ENCODE peak calls at places on chromosomes 3 and 15, in ten cellular contexts. One of them, this sample, is unnamed.

GRCh38 chr3:146125946-146126345 is 35.0 kb downstream of the PLOD2 start:
- DNase-seq in lower lobe of right lung: no peak
- DNase-seq in psoas muscle: no peak
- DNase-seq in H7: no peak
- DNase-seq in HS-5: peak; percentile 89
- DNase-seq in GM13977: no peak
- DNase-seq in progenitor cell of endocrine pancreas: no peak
- DNase-seq in iris pigment epithelial cell: peak; percentile 97
- DNase-seq in activated naive CD8-positive, alpha-beta T cell treated with anti-CD3 and anti-CD28 coated beads, Interleukin-2, amount 10 ng/mL, durations not matched to agents 7 days and 5 days: no peak
- DNase-seq in fibroblast of lung: peak; percentile 96
- DNase-seq in this sample: no peak

GRCh38 chr15:87850916-87851315 is 405.6 kb downstream of the NTRK3 start:
- DNase-seq in lower lobe of right lung: no peak
- DNase-seq in psoas muscle: no peak
- DNase-seq in H7: no peak
- DNase-seq in HS-5: no peak
- DNase-seq in GM13977: no peak
- DNase-seq in progenitor cell of endocrine pancreas: no peak
- DNase-seq in iris pigment epithelial cell: peak; percentile 9
- DNase-seq in activated naive CD8-positive, alpha-beta T cell treated with anti-CD3 and anti-CD28 coated beads, Interleukin-2, amount 10 ng/mL, durations not matched to agents 7 days and 5 days: no peak
- DNase-seq in fibroblast of lung: peak; percentile 85
- DNase-seq in this sample: no peak

GRCh38 chr3:31066999-31067398 is 172.5 kb upstream of the GADL1 start:
- DNase-seq in lower lobe of right lung: no peak
- DNase-seq in psoas muscle: no peak
- DNase-seq in H7: no peak
- DNase-seq in HS-5: peak; percentile 82
- DNase-seq in GM13977: no peak
- DNase-seq in progenitor cell of endocrine pancreas: no peak
- DNase-seq in iris pigment epithelial cell: peak; percentile 97
- DNase-seq in activated naive CD8-positive, alpha-beta T cell treated with anti-CD3 and anti-CD28 coated beads, Interleukin-2, amount 10 ng/mL, durations not matched to agents 7 days and 5 days: no peak
- DNase-seq in fibroblast of lung: peak; percentile 99
- DNase-seq in this sample: no peak

GRCh38 chr3:43320288-43320687 is 33.9 kb downstream of the SNRK start:
- DNase-seq in lower lobe of right lung: no peak
- DNase-seq in psoas muscle: no peak
- DNase-seq in H7: no peak
- DNase-seq in HS-5: no peak
- DNase-seq in GM13977: no peak
- DNase-seq in progenitor cell of endocrine pancreas: no peak
- DNase-seq in iris pigment epithelial cell: no peak
- DNase-seq in activated naive CD8-positive, alpha-beta T cell treated with anti-CD3 and anti-CD28 coated beads, Interleukin-2, amount 10 ng/mL, durations not matched to agents 7 days and 5 days: no peak
- DNase-seq in fibroblast of lung: no peak
- DNase-seq in this sample: no peak

GRCh38 chr3:141383555-141384129 is 15.3 kb downstream of the ZBTB38 start:
- DNase-seq in lower lobe of right lung: no peak
- DNase-seq in psoas muscle: no peak
- DNase-seq in H7: no peak
- DNase-seq in HS-5: no peak
- DNase-seq in GM13977: no peak
- DNase-seq in progenitor cell of endocrine pancreas: no peak
- DNase-seq in iris pigment epithelial cell: no peak
- DNase-seq in activated naive CD8-positive, alpha-beta T cell treated with anti-CD3 and anti-CD28 coated beads, Interleukin-2, amount 10 ng/mL, durations not matched to agents 7 days and 5 days: no peak
- DNase-seq in fibroblast of lung: peak; percentile 59
- DNase-seq in this sample: no peak

GRCh38 chr15:82625136-82625535 is 22.0 kb downstream of the CPEB1 start:
- DNase-seq in lower lobe of right lung: no peak
- DNase-seq in psoas muscle: no peak
- DNase-seq in H7: no peak
- DNase-seq in HS-5: no peak
- DNase-seq in GM13977: no peak
- DNase-seq in progenitor cell of endocrine pancreas: no peak
- DNase-seq in iris pigment epithelial cell: no peak
- DNase-seq in activated naive CD8-positive, alpha-beta T cell treated with anti-CD3 and anti-CD28 coated beads, Interleukin-2, amount 10 ng/mL, durations not matched to agents 7 days and 5 days: no peak
- DNase-seq in fibroblast of lung: peak; percentile 64
- DNase-seq in this sample: no peak

GRCh38 chr15:86751116-86751515 is 671.4 kb downstream of the AGBL1 start:
- DNase-seq in lower lobe of right lung: no peak
- DNase-seq in psoas muscle: no peak
- DNase-seq in H7: no peak
- DNase-seq in HS-5: no peak
- DNase-seq in GM13977: no peak
- DNase-seq in progenitor cell of endocrine pancreas: no peak
- DNase-seq in iris pigment epithelial cell: no peak
- DNase-seq in activated naive CD8-positive, alpha-beta T cell treated with anti-CD3 and anti-CD28 coated beads, Interleukin-2, amount 10 ng/mL, durations not matched to agents 7 days and 5 days: no peak
- DNase-seq in fibroblast of lung: no peak
- DNase-seq in this sample: no peak

GRCh38 chr3:60890226-60890625 is 361.0 kb downstream of the FHIT start:
- DNase-seq in lower lobe of right lung: no peak
- DNase-seq in psoas muscle: no peak
- DNase-seq in H7: no peak
- DNase-seq in HS-5: no peak
- DNase-seq in GM13977: no peak
- DNase-seq in progenitor cell of endocrine pancreas: no peak
- DNase-seq in iris pigment epithelial cell: no peak
- DNase-seq in activated naive CD8-positive, alpha-beta T cell treated with anti-CD3 and anti-CD28 coated beads, Interleukin-2, amount 10 ng/mL, durations not matched to agents 7 days and 5 days: no peak
- DNase-seq in fibroblast of lung: no peak
- DNase-seq in this sample: no peak

GRCh38 chr15:99578809-99579208 is 13.0 kb downstream of the MEF2A start:
- DNase-seq in lower lobe of right lung: no peak
- DNase-seq in psoas muscle: no peak
- DNase-seq in H7: peak; percentile 33
- DNase-seq in HS-5: no peak
- DNase-seq in GM13977: no peak
- DNase-seq in progenitor cell of endocrine pancreas: no peak
- DNase-seq in iris pigment epithelial cell: peak; percentile 46
- DNase-seq in activated naive CD8-positive, alpha-beta T cell treated with anti-CD3 and anti-CD28 coated beads, Interleukin-2, amount 10 ng/mL, durations not matched to agents 7 days and 5 days: no peak
- DNase-seq in fibroblast of lung: peak; percentile 39
- DNase-seq in this sample: no peak

GRCh38 chr3:187878776-187879524 is 133.7 kb upstream of the BCL6 start:
- DNase-seq in lower lobe of right lung: no peak
- DNase-seq in psoas muscle: no peak
- DNase-seq in H7: no peak
- DNase-seq in HS-5: no peak
- DNase-seq in GM13977: no peak
- DNase-seq in progenitor cell of endocrine pancreas: no peak
- DNase-seq in iris pigment epithelial cell: peak; percentile 84
- DNase-seq in activated naive CD8-positive, alpha-beta T cell treated with anti-CD3 and anti-CD28 coated beads, Interleukin-2, amount 10 ng/mL, durations not matched to agents 7 days and 5 days: no peak
- DNase-seq in fibroblast of lung: peak; percentile 80
- DNase-seq in this sample: no peak

GRCh38 chr3:74624301-74624700 is 9.8 kb upstream of the CNTN3 start:
- DNase-seq in lower lobe of right lung: no peak
- DNase-seq in psoas muscle: no peak
- DNase-seq in H7: no peak
- DNase-seq in HS-5: peak; percentile 78
- DNase-seq in GM13977: no peak
- DNase-seq in progenitor cell of endocrine pancreas: no peak
- DNase-seq in iris pigment epithelial cell: peak; percentile 81
- DNase-seq in activated naive CD8-positive, alpha-beta T cell treated with anti-CD3 and anti-CD28 coated beads, Interleukin-2, amount 10 ng/mL, durations not matched to agents 7 days and 5 days: no peak
- DNase-seq in fibroblast of lung: peak; percentile 67
- DNase-seq in this sample: no peak

GRCh38 chr3:99945328-99945995 is 127.8 kb downstream of the CMSS1 start:
- DNase-seq in lower lobe of right lung: no peak
- DNase-seq in psoas muscle: no peak
- DNase-seq in H7: no peak
- DNase-seq in HS-5: no peak
- DNase-seq in GM13977: no peak
- DNase-seq in progenitor cell of endocrine pancreas: no peak
- DNase-seq in iris pigment epithelial cell: no peak
- DNase-seq in activated naive CD8-positive, alpha-beta T cell treated with anti-CD3 and anti-CD28 coated beads, Interleukin-2, amount 10 ng/mL, durations not matched to agents 7 days and 5 days: no peak
- DNase-seq in fibroblast of lung: peak; percentile 88
- DNase-seq in this sample: no peak

GRCh38 chr3:172461530-172462138 is 13.4 kb upstream of the GHSR start:
- DNase-seq in lower lobe of right lung: no peak
- DNase-seq in psoas muscle: no peak
- DNase-seq in H7: peak; percentile 54
- DNase-seq in HS-5: no peak
- DNase-seq in GM13977: peak; percentile 74
- DNase-seq in progenitor cell of endocrine pancreas: no peak
- DNase-seq in iris pigment epithelial cell: peak; percentile 22
- DNase-seq in activated naive CD8-positive, alpha-beta T cell treated with anti-CD3 and anti-CD28 coated beads, Interleukin-2, amount 10 ng/mL, durations not matched to agents 7 days and 5 days: no peak
- DNase-seq in fibroblast of lung: peak; percentile 5
- DNase-seq in this sample: no peak

GRCh38 chr15:100115711-100116090 is 226.1 kb downstream of the ADAMTS17 start:
- DNase-seq in lower lobe of right lung: no peak
- DNase-seq in psoas muscle: no peak
- DNase-seq in H7: no peak
- DNase-seq in HS-5: no peak
- DNase-seq in GM13977: no peak
- DNase-seq in progenitor cell of endocrine pancreas: no peak
- DNase-seq in iris pigment epithelial cell: peak; percentile 68
- DNase-seq in activated naive CD8-positive, alpha-beta T cell treated with anti-CD3 and anti-CD28 coated beads, Interleukin-2, amount 10 ng/mL, durations not matched to agents 7 days and 5 days: no peak
- DNase-seq in fibroblast of lung: peak; percentile 97
- DNase-seq in this sample: no peak

GRCh38 chr15:97248376-97248775 is 712.1 kb upstream of the ARRDC4 start:
- DNase-seq in lower lobe of right lung: no peak
- DNase-seq in psoas muscle: no peak
- DNase-seq in H7: no peak
- DNase-seq in HS-5: no peak
- DNase-seq in GM13977: no peak
- DNase-seq in progenitor cell of endocrine pancreas: no peak
- DNase-seq in iris pigment epithelial cell: no peak
- DNase-seq in activated naive CD8-positive, alpha-beta T cell treated with anti-CD3 and anti-CD28 coated beads, Interleukin-2, amount 10 ng/mL, durations not matched to agents 7 days and 5 days: no peak
- DNase-seq in fibroblast of lung: no peak
- DNase-seq in this sample: no peak

GRCh38 chr15:60932051-60932915 is 296.8 kb downstream of the RORA start:
- DNase-seq in lower lobe of right lung: no peak
- DNase-seq in psoas muscle: peak; percentile 93
- DNase-seq in H7: no peak
- DNase-seq in HS-5: peak; percentile 72
- DNase-seq in GM13977: no peak
- DNase-seq in progenitor cell of endocrine pancreas: no peak
- DNase-seq in iris pigment epithelial cell: peak; percentile 74
- DNase-seq in activated naive CD8-positive, alpha-beta T cell treated with anti-CD3 and anti-CD28 coated beads, Interleukin-2, amount 10 ng/mL, durations not matched to agents 7 days and 5 days: no peak
- DNase-seq in fibroblast of lung: peak; percentile 80
- DNase-seq in this sample: no peak

GRCh38 chr3:183185696-183186095 is 23.2 kb upstream of the LAMP3 start:
- DNase-seq in lower lobe of right lung: no peak
- DNase-seq in psoas muscle: no peak
- DNase-seq in H7: no peak
- DNase-seq in HS-5: peak; percentile 74
- DNase-seq in GM13977: no peak
- DNase-seq in progenitor cell of endocrine pancreas: no peak
- DNase-seq in iris pigment epithelial cell: peak; percentile 81
- DNase-seq in activated naive CD8-positive, alpha-beta T cell treated with anti-CD3 and anti-CD28 coated beads, Interleukin-2, amount 10 ng/mL, durations not matched to agents 7 days and 5 days: no peak
- DNase-seq in fibroblast of lung: peak; percentile 79
- DNase-seq in this sample: no peak

GRCh38 chr3:55246016-55246415 is 241.1 kb downstream of the WNT5A start:
- DNase-seq in lower lobe of right lung: no peak
- DNase-seq in psoas muscle: no peak
- DNase-seq in H7: no peak
- DNase-seq in HS-5: no peak
- DNase-seq in GM13977: no peak
- DNase-seq in progenitor cell of endocrine pancreas: no peak
- DNase-seq in iris pigment epithelial cell: peak; percentile 16
- DNase-seq in activated naive CD8-positive, alpha-beta T cell treated with anti-CD3 and anti-CD28 coated beads, Interleukin-2, amount 10 ng/mL, durations not matched to agents 7 days and 5 days: no peak
- DNase-seq in fibroblast of lung: no peak
- DNase-seq in this sample: no peak

GRCh38 chr15:60937278-60937677 is 291.8 kb downstream of the RORA start:
- DNase-seq in lower lobe of right lung: no peak
- DNase-seq in psoas muscle: no peak
- DNase-seq in H7: no peak
- DNase-seq in HS-5: no peak
- DNase-seq in GM13977: no peak
- DNase-seq in progenitor cell of endocrine pancreas: no peak
- DNase-seq in iris pigment epithelial cell: no peak
- DNase-seq in activated naive CD8-positive, alpha-beta T cell treated with anti-CD3 and anti-CD28 coated beads, Interleukin-2, amount 10 ng/mL, durations not matched to agents 7 days and 5 days: no peak
- DNase-seq in fibroblast of lung: no peak
- DNase-seq in this sample: no peak

GRCh38 chr3:40336511-40337135 is 27.1 kb downstream of the EIF1B start:
- DNase-seq in lower lobe of right lung: no peak
- DNase-seq in psoas muscle: no peak
- DNase-seq in H7: no peak
- DNase-seq in HS-5: no peak
- DNase-seq in GM13977: no peak
- DNase-seq in progenitor cell of endocrine pancreas: no peak
- DNase-seq in iris pigment epithelial cell: no peak
- DNase-seq in activated naive CD8-positive, alpha-beta T cell treated with anti-CD3 and anti-CD28 coated beads, Interleukin-2, amount 10 ng/mL, durations not matched to agents 7 days and 5 days: no peak
- DNase-seq in fibroblast of lung: no peak
- DNase-seq in this sample: no peak

GRCh38 chr15:49045691-49046112 is 544 bp downstream of the SECISBP2L start:
- DNase-seq in lower lobe of right lung: no peak
- DNase-seq in psoas muscle: no peak
- DNase-seq in H7: no peak
- DNase-seq in HS-5: no peak
- DNase-seq in GM13977: peak; percentile 60
- DNase-seq in progenitor cell of endocrine pancreas: no peak
- DNase-seq in iris pigment epithelial cell: peak; percentile 58
- DNase-seq in activated naive CD8-positive, alpha-beta T cell treated with anti-CD3 and anti-CD28 coated beads, Interleukin-2, amount 10 ng/mL, durations not matched to agents 7 days and 5 days: no peak
- DNase-seq in fibroblast of lung: peak; percentile 61
- DNase-seq in this sample: peak; percentile 54

GRCh38 chr3:149655826-149656599 is 1.8 kb downstream of the WWTR1 start:
- DNase-seq in lower lobe of right lung: no peak
- DNase-seq in psoas muscle: no peak
- DNase-seq in H7: no peak
- DNase-seq in HS-5: no peak
- DNase-seq in GM13977: peak; percentile 34
- DNase-seq in progenitor cell of endocrine pancreas: no peak
- DNase-seq in iris pigment epithelial cell: no peak
- DNase-seq in activated naive CD8-positive, alpha-beta T cell treated with anti-CD3 and anti-CD28 coated beads, Interleukin-2, amount 10 ng/mL, durations not matched to agents 7 days and 5 days: no peak
- DNase-seq in fibroblast of lung: peak; percentile 56
- DNase-seq in this sample: no peak

GRCh38 chr3:152272771-152273242 is 4.1 kb downstream of the MBNL1 start:
- DNase-seq in lower lobe of right lung: no peak
- DNase-seq in psoas muscle: no peak
- DNase-seq in H7: no peak
- DNase-seq in HS-5: peak; percentile 77
- DNase-seq in GM13977: no peak
- DNase-seq in progenitor cell of endocrine pancreas: no peak
- DNase-seq in iris pigment epithelial cell: peak; percentile 93
- DNase-seq in activated naive CD8-positive, alpha-beta T cell treated with anti-CD3 and anti-CD28 coated beads, Interleukin-2, amount 10 ng/mL, durations not matched to agents 7 days and 5 days: no peak
- DNase-seq in fibroblast of lung: peak; percentile 90
- DNase-seq in this sample: no peak

GRCh38 chr15:44193651-44194396 is 1.2 kb downstream of the FRMD5 start:
- DNase-seq in lower lobe of right lung: no peak
- DNase-seq in psoas muscle: no peak
- DNase-seq in H7: peak; percentile 53
- DNase-seq in HS-5: no peak
- DNase-seq in GM13977: peak; percentile 17
- DNase-seq in progenitor cell of endocrine pancreas: no peak
- DNase-seq in iris pigment epithelial cell: peak; percentile 47
- DNase-seq in activated naive CD8-positive, alpha-beta T cell treated with anti-CD3 and anti-CD28 coated beads, Interleukin-2, amount 10 ng/mL, durations not matched to agents 7 days and 5 days: no peak
- DNase-seq in fibroblast of lung: peak; percentile 56
- DNase-seq in this sample: peak; percentile 43

GRCh38 chr15:35442734-35443133 is 103.2 kb downstream of the DPH6 start:
- DNase-seq in lower lobe of right lung: no peak
- DNase-seq in psoas muscle: no peak
- DNase-seq in H7: no peak
- DNase-seq in HS-5: no peak
- DNase-seq in GM13977: no peak
- DNase-seq in progenitor cell of endocrine pancreas: no peak
- DNase-seq in iris pigment epithelial cell: peak; percentile 44
- DNase-seq in activated naive CD8-positive, alpha-beta T cell treated with anti-CD3 and anti-CD28 coated beads, Interleukin-2, amount 10 ng/mL, durations not matched to agents 7 days and 5 days: no peak
- DNase-seq in fibroblast of lung: no peak
- DNase-seq in this sample: no peak

GRCh38 chr15:75235760-75236729 is 22.1 kb upstream of the GOLGA6C start:
- DNase-seq in lower lobe of right lung: no peak
- DNase-seq in psoas muscle: peak; percentile 45
- DNase-seq in H7: peak; percentile 31
- DNase-seq in HS-5: no peak
- DNase-seq in GM13977: peak; percentile 10
- DNase-seq in progenitor cell of endocrine pancreas: no peak
- DNase-seq in iris pigment epithelial cell: no peak
- DNase-seq in activated naive CD8-positive, alpha-beta T cell treated with anti-CD3 and anti-CD28 coated beads, Interleukin-2, amount 10 ng/mL, durations not matched to agents 7 days and 5 days: peak; percentile 24
- DNase-seq in fibroblast of lung: no peak
- DNase-seq in this sample: peak; percentile 4

GRCh38 chr15:66514586-66514985 is 9.5 kb downstream of the ZWILCH start:
- DNase-seq in lower lobe of right lung: no peak
- DNase-seq in psoas muscle: no peak
- DNase-seq in H7: no peak
- DNase-seq in HS-5: no peak
- DNase-seq in GM13977: no peak
- DNase-seq in progenitor cell of endocrine pancreas: no peak
- DNase-seq in iris pigment epithelial cell: no peak
- DNase-seq in activated naive CD8-positive, alpha-beta T cell treated with anti-CD3 and anti-CD28 coated beads, Interleukin-2, amount 10 ng/mL, durations not matched to agents 7 days and 5 days: no peak
- DNase-seq in fibroblast of lung: no peak
- DNase-seq in this sample: no peak

GRCh38 chr3:185781759-185782158 is 43.1 kb downstream of the IGF2BP2 start:
- DNase-seq in lower lobe of right lung: no peak
- DNase-seq in psoas muscle: no peak
- DNase-seq in H7: no peak
- DNase-seq in HS-5: peak; percentile 79
- DNase-seq in GM13977: no peak
- DNase-seq in progenitor cell of endocrine pancreas: no peak
- DNase-seq in iris pigment epithelial cell: peak; percentile 92
- DNase-seq in activated naive CD8-positive, alpha-beta T cell treated with anti-CD3 and anti-CD28 coated beads, Interleukin-2, amount 10 ng/mL, durations not matched to agents 7 days and 5 days: no peak
- DNase-seq in fibroblast of lung: peak; percentile 89
- DNase-seq in this sample: no peak

This sample was measured in glutamatergic neuron.